ENCODE peak calls at places on chromosomes 5 and 9, in four cellular contexts. One of them, this sample, is unnamed.

GRCh38 chr9:89494199-89494598 is 3.7 kb downstream of the SEMA4D start:
- DNase-seq in K562: no peak
- DNase-seq in HepG2: no peak
- DNase-seq in GM12878: no peak
- DNase-seq in this sample: no peak

GRCh38 chr5:526456-527088 is 2.3 kb upstream of the SLC9A3 start:
- DNase-seq in K562: no peak
- DNase-seq in HepG2: no peak
- DNase-seq in GM12878: no peak
- DNase-seq in this sample: no peak

GRCh38 chr5:137575847-137576246 is 76.7 kb upstream of the SPOCK1 start:
- DNase-seq in K562: no peak
- DNase-seq in HepG2: no peak
- DNase-seq in GM12878: no peak
- DNase-seq in this sample: no peak

GRCh38 chr5:78008356-78008967 is 232.3 kb upstream of the TBCA start:
- DNase-seq in K562: peak
- DNase-seq in HepG2: peak
- DNase-seq in GM12878: no peak
- DNase-seq in this sample: no peak

GRCh38 chr5:18244309-18244708 is 610.0 kb downstream of the TAF11L14 start:
- DNase-seq in K562: no peak
- DNase-seq in HepG2: no peak
- DNase-seq in GM12878: no peak
- DNase-seq in this sample: no peak

GRCh38 chr5:172534229-172535169 is 80.2 kb upstream of the SH3PXD2B start:
- DNase-seq in K562: no peak
- DNase-seq in HepG2: no peak
- DNase-seq in GM12878: no peak
- DNase-seq in this sample: no peak

GRCh38 chr9:26975728-26976707 is 19.8 kb downstream of the IFT74 start:
- DNase-seq in K562: peak
- DNase-seq in HepG2: peak
- DNase-seq in GM12878: no peak
- DNase-seq in this sample: peak

GRCh38 chr5:132298305-132298704 is 4.1 kb downstream of the SLC22A4 start:
- DNase-seq in K562: no peak
- DNase-seq in HepG2: no peak
- DNase-seq in GM12878: no peak
- DNase-seq in this sample: no peak

GRCh38 chr5:138077064-138077696 is 6.7 kb upstream of the WNT8A start:
- DNase-seq in K562: peak
- DNase-seq in HepG2: peak
- DNase-seq in GM12878: no peak
- DNase-seq in this sample: peak

GRCh38 chr5:169856571-169856970 is 123.7 kb downstream of the INSYN2B start:
- DNase-seq in K562: peak
- DNase-seq in HepG2: no peak
- DNase-seq in GM12878: no peak
- DNase-seq in this sample: no peak

GRCh38 chr5:17000296-17000939 is 64.3 kb upstream of the MYO10 start:
- DNase-seq in K562: no peak
- DNase-seq in HepG2: no peak
- DNase-seq in GM12878: no peak
- DNase-seq in this sample: no peak

GRCh38 chr5:143642791-143643190 is 169.2 kb upstream of the HMHB1 start:
- DNase-seq in K562: no peak
- DNase-seq in HepG2: no peak
- DNase-seq in GM12878: no peak
- DNase-seq in this sample: no peak
- TF ChIP-seq SP1 in K562: no peak
- TF ChIP-seq SP1 in HepG2: no peak
- TF ChIP-seq SP1 in GM12878: no peak
- TF ChIP-seq SP1 in this sample: no peak

GRCh38 chr9:127263664-127264063 is 910 bp upstream of the GARNL3 start:
- DNase-seq in K562: no peak
- DNase-seq in HepG2: no peak
- DNase-seq in GM12878: no peak
- DNase-seq in this sample: no peak
- TF ChIP-seq MAX in K562: no peak
- TF ChIP-seq MAX in HepG2: no peak
- TF ChIP-seq MAX in GM12878: no peak
- TF ChIP-seq MAX in this sample: no peak

GRCh38 chr5:134345996-134346395 is 21.0 kb downstream of the CDKL3 start:
- DNase-seq in K562: no peak
- DNase-seq in HepG2: no peak
- DNase-seq in GM12878: no peak
- DNase-seq in this sample: no peak
- TF ChIP-seq ETV6 in K562: no peak
- TF ChIP-seq ETV6 in HepG2: no peak
- TF ChIP-seq ETV6 in GM12878: no peak
- TF ChIP-seq ETV6 in this sample: no peak

GRCh38 chr5:142925795-142926194 is 155.6 kb downstream of the ARHGAP26 start:
- DNase-seq in K562: no peak
- DNase-seq in HepG2: no peak
- DNase-seq in GM12878: no peak
- DNase-seq in this sample: no peak

GRCh38 chr5:142922223-142922952 is 152.2 kb downstream of the ARHGAP26 start:
- DNase-seq in K562: peak
- DNase-seq in HepG2: peak
- DNase-seq in GM12878: peak
- DNase-seq in this sample: no peak

GRCh38 chr5:142920888-142921612 is 150.9 kb downstream of the ARHGAP26 start:
- DNase-seq in K562: no peak
- DNase-seq in HepG2: peak
- DNase-seq in GM12878: no peak
- DNase-seq in this sample: no peak

GRCh38 chr5:142926549-142926948 is 156.4 kb downstream of the ARHGAP26 start:
- DNase-seq in K562: no peak
- DNase-seq in HepG2: no peak
- DNase-seq in GM12878: no peak
- DNase-seq in this sample: no peak

DNA sequence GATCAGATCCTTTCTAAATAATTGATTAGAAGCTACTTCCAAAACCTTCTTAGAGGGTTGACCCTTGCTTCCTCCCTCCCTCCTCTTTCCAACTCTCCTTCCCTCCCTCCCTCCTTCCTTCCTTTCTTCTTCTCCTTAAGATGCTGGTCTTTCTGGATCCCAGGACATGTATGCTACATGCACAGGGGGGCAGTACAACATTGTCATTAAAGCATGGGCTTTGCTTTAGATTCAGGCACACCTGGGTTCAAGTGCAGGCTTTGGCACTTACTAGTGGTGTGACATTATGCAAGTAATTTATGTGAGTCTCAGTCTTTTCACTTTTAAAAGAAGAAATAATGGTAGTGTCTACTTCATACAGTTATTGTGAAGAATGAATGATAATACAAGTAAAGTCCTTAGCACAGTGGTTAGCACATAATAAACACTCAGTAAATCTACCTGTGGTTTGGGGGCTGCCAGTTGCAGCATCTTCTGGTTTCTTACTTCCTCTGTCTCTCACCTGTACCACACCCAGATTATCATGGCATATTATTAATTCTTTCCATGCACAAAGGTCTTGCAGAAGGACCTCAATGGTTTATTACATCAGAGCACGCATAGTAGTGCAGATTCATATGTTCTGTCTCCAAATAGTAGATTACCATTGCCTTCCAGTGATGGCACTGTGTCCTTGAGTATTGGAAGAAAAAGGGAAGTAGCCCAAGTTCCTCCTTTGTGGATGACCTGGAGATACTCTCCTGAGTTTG is 154.1 kb downstream of the ARHGAP26 start:
- DNase-seq in K562: no peak
- DNase-seq in HepG2: no peak
- DNase-seq in GM12878: peak
- DNase-seq in this sample: no peak
- TF ChIP-seq SP1 in K562: no peak
- TF ChIP-seq SP1 in HepG2: no peak
- TF ChIP-seq SP1 in GM12878: no peak
- TF ChIP-seq SP1 in this sample: no peak

GRCh38 chr5:135490245-135491037 is 38.3 kb upstream of the TIFAB start:
- DNase-seq in K562: no peak
- DNase-seq in HepG2: no peak
- DNase-seq in GM12878: no peak
- DNase-seq in this sample: peak

GRCh38 chr5:135492319-135492626 is 40.1 kb upstream of the TIFAB start:
- DNase-seq in K562: no peak
- DNase-seq in HepG2: no peak
- DNase-seq in GM12878: no peak
- DNase-seq in this sample: no peak

GRCh38 chr5:135491552-135492318 is 39.6 kb upstream of the TIFAB start:
- DNase-seq in K562: no peak
- DNase-seq in HepG2: peak
- DNase-seq in GM12878: no peak
- DNase-seq in this sample: peak

GRCh38 chr5:135489466-135490244 is 37.5 kb upstream of the TIFAB start:
- DNase-seq in K562: no peak
- DNase-seq in HepG2: peak
- DNase-seq in GM12878: no peak
- DNase-seq in this sample: peak

GRCh38 chr5:135491038-135491551 is 38.9 kb upstream of the TIFAB start:
- DNase-seq in K562: no peak
- DNase-seq in HepG2: no peak
- DNase-seq in GM12878: no peak
- DNase-seq in this sample: no peak
- TF ChIP-seq MAX in K562: no peak
- TF ChIP-seq MAX in HepG2: no peak
- TF ChIP-seq MAX in GM12878: no peak
- TF ChIP-seq MAX in this sample: no peak